ENCODE peak calls at places on chromosomes 3 and 15, in five cellular contexts. M is right lobe of liver, Z is heart left ventricle, N is suprapubic skin, I is HCT116. Q is an unnamed sample.

GRCh38 chr15:74604983-74605809 is 10.4 kb upstream of the CLK3 start:
- DNase-seq in N (no peak), Z (no peak), I (no peak), M (no peak), Q (no peak)

GRCh38 chr15:68010366-68010765 is 43.7 kb upstream of the PIAS1 start:
- DNase-seq in Z (no peak), N (no peak), I (no peak), M (no peak), Q (no peak)

GRCh38 chr3:86960551-86960950 is 30.4 kb downstream of the VGLL3 start:
- DNase-seq in M (no peak), N (no peak), Z (no peak), I (no peak), Q (no peak)

GRCh38 chr15:60793656-60794055 is 314.7 kb upstream of the ICE2 start:
- DNase-seq in I (no peak), Z (no peak), N (no peak), M (no peak), Q (no peak)

GRCh38 chr3:178436773-178437172 is 99.5 kb upstream of the KCNMB2 start:
- DNase-seq in I (peak; percentile 16), M (no peak), Z (no peak), N (no peak), Q (peak; percentile 19)

GRCh38 chr3:138256022-138256421 is 68.9 kb downstream of the ARMC8 start:
- DNase-seq in Z (no peak), M (no peak), N (no peak), I (no peak), Q (no peak)

GRCh38 chr3:119555309-119555735 is 4.1 kb downstream of the CD80 start:
- DNase-seq in Z (peak; percentile 24), M (no peak), N (no peak), I (no peak), Q (no peak)

GRCh38 chr3:33668618-33669017 is 49.4 kb downstream of the CLASP2 start:
- DNase-seq in M (no peak), Z (no peak), N (no peak), I (no peak), Q (no peak)

GRCh38 chr15:20357139-20358065 is 184.2 kb downstream of the GOLGA6L6 start:
- DNase-seq in M (peak; percentile 25), N (peak; percentile 64), Z (peak; percentile 24), I (no peak), Q (peak; percentile 87)

GRCh38 chr15:72342385-72342784 is 22.4 kb upstream of the CELF6 start:
- DNase-seq in Z (no peak), N (no peak), M (no peak), I (peak; percentile 7), Q (no peak)

GRCh38 chr3:124832782-124833709 is 54.1 kb downstream of the ITGB5 start:
- DNase-seq in Z (no peak), M (no peak), N (no peak), I (no peak), Q (no peak)

GRCh38 chr15:88487176-88487795 is 19.8 kb downstream of the MRPS11 start:
- DNase-seq in I (no peak), N (no peak), M (no peak), Z (no peak), Q (no peak)

GRCh38 chr3:127598841-127599570 is 795 bp downstream of the MCM2 start:
- DNase-seq in N (no peak), M (no peak), I (no peak), Z (no peak), Q (no peak)

DNA sequence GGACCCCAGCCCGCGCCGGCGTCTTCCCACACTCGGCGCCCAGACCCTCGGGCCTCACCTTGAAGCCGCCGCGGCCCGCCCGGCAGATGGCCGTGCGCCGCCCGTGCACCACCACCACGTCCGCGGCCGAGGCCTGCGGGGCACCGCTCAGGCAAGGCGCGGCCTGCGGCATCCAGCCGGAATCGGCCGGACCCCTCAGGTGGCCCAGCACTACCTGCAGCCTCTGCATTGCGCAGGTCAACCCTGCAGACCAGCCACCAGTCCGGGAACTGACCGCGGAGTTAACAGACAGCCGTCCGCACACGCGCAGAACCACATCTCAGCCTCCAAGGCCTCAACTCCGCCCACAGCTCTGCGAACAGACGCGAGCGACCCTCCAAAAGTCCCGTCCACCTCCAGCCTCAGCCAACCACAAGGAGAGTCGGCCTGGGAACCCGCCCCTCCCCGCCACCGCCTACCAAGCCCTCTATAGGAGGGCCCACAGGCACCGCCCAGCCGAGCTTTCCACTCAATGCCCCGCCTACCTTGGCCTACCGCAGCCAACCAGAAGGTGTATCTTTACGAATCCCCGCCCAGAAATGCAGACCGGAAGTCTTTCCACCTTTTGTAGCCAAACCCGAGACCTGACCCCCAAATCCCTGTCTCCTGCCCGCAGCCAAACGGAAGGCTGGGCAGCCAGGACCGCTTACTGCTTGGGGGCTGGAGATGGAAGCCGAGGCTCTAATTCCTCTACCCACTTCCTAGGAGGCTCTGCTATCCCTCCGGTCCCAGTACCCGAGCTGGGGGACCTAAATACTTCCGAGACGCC is at the start of gene ACAA1:
- DNase-seq in Z (peak; percentile 100), M (peak; percentile 100), N (peak; percentile 100), I (peak; percentile 98), Q (peak; percentile 100)
- TF ChIP-seq POLR2A in Z (peak; percentile 60), M (peak; percentile 97), N (peak; percentile 91), I (peak; percentile 89), Q (no peak)

GRCh38 chr15:80823995-80824394 is 44.8 kb downstream of the CEMIP start:
- DNase-seq in N (no peak), M (no peak), Z (no peak), I (no peak), Q (no peak)
- H3K4me3 ChIP-seq in N (no peak overlapping the region), M (no peak overlapping the region), Z (no peak overlapping the region), I (no peak overlapping the region), Q (no peak overlapping the region)

GRCh38 chr3:51388286-51389029 is 2.6 kb upstream of the RBM15B start:
- DNase-seq in Z (no peak), N (peak; percentile 62), M (no peak), I (peak; percentile 26), Q (peak; percentile 80)
- TF ChIP-seq CTCF in Z (no peak), N (peak; percentile 3), M (no peak), I (peak; percentile 30), Q (no peak)

DNA sequence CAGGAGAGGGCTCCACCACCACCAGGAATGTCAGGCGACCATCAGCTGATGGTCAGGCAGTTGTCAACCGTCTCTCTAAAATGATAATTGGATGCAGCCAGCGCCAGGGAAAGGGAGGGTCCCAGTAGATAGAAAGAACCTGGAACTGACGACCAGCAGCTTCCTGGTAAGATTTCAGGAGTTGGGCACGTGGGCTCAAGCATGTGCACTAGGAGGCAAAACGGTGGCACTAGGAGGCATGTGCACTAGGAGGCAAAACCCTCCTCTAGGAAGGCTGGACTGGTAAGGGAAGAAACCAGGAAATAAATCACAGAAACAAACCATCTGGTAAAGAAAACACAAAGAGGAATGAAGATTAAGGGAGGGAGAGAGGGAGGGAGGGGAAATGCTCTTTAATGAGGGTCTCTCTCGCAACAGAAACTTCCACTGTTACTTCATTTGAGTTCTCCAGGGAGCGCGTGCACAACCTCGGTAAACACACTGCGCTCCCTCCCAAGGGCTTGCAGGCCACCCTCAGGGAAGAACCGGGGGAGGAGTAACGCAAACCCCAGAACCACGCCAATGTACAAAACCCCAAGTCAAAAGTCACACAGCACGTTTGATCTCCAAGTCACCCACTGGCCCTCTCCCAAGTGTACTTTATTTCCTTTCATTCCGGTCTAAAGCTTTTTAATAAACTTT is 116.7 kb downstream of the XXYLT1 start:
- DNase-seq in M (no peak), N (no peak), Z (no peak), I (no peak), Q (no peak)
- TF ChIP-seq POLR2A in M (no peak), N (no peak), Z (no peak), I (no peak), Q (no peak)

GRCh38 chr15:25950014-25950413 is 86.9 kb upstream of the ATP10A start:
- DNase-seq in I (no peak), Z (no peak), N (no peak), M (no peak), Q (no peak)

GRCh38 chr15:25946241-25946786 is 83.2 kb upstream of the ATP10A start:
- DNase-seq in M (no peak), Z (no peak), I (no peak), N (no peak), Q (no peak)

GRCh38 chr15:25943831-25944230 is 80.7 kb upstream of the ATP10A start:
- DNase-seq in Z (no peak), I (no peak), N (no peak), M (no peak), Q (no peak)

GRCh38 chr15:25944386-25944785 is 81.3 kb upstream of the ATP10A start:
- DNase-seq in M (no peak), N (no peak), Z (no peak), I (no peak), Q (no peak)

DNA sequence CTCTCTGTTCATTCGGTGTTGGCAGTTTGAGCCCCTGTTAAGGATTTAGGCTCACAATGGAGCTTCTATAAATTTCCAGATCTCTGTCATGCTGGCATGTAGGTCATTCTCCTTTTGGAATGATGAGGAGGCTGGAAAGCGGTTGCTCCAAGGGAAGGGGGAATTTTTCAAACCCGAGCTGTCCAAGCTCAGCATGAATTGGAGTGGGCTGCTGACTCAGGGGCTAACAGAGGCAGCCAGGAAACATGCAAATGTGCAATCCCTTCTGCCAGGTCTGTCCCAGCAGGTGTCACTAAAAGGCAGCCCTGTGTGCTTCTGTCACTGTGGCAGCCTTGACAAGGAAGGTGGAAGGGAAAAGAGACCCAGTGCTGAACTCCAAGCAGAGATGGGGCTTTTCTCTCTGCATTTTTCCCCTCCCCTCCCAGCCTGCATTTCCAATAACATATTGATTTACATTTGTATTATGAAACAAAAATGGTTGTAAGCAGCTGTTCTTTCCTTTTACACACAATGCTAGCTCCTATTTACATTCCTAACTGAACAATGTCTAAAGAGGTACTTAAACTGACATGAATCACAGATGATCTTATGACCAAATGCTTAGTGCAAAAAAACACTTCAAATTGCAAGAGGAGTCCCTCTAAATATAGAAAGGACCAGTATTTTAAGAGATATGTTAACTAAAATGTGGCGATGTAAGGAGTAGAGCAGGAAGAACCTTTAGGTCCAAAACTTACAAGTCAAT is 84.4 kb upstream of the ATP10A start:
- DNase-seq in I (no peak), Z (no peak), N (no peak), M (no peak), Q (no peak)
- H3K4me3 ChIP-seq in I (no peak overlapping the region), Z (no peak overlapping the region), N (no peak overlapping the region), M (no peak overlapping the region), Q (no peak overlapping the region)

Q was measured in lower leg skin.